ENCODE peak calls at places on chromosomes 1 and 21, in ten cellular contexts. T is Peyer's patch; V is fibroblast of pulmonary artery; A is astrocyte of the spinal cord; D is HFF-Myc; C is GM23338; S is neural progenitor cell; E is right cardiac atrium; L is cardiac fibroblast; F is CD8-positive, alpha-beta T cell. I is an unnamed sample.

GRCh38 chr1:30412241-30413110 is 310.9 kb downstream of the MATN1 start:
- DNase-seq in C (no peak), V (no peak), F (peak), A (no peak), T (peak), E (no peak), D (no peak), L (no peak), S (no peak), I (no peak)

GRCh38 chr1:28062806-28063205 is 25.6 kb downstream of the EYA3 start:
- DNase-seq in V (peak), T (peak), S (no peak), E (peak), L (peak), A (peak), D (no peak), F (no peak), C (no peak), I (peak)

GRCh38 chr21:42411891-42412635 is 8.4 kb downstream of the UBASH3A start:
- DNase-seq in L (no peak), D (no peak), V (peak), C (no peak), T (peak), A (peak), F (no peak), S (no peak), E (no peak), I (no peak)

GRCh38 chr1:161069731-161070270 is at the start of gene ARHGAP30:
- DNase-seq in L (no peak), D (no peak), F (peak), S (no peak), T (peak), A (no peak), V (no peak), E (peak), C (peak), I (peak)

GRCh38 chr1:117313555-117313954 is 53.7 kb upstream of the MAN1A2 start:
- DNase-seq in F (no peak), D (no peak), C (no peak), E (no peak), T (no peak), S (no peak), V (no peak), A (no peak), L (no peak), I (no peak)

GRCh38 chr21:44971672-44971995 is 31.8 kb downstream of the SLX9 start:
- DNase-seq in V (no peak), E (peak), L (no peak), S (no peak), A (no peak), D (no peak), C (no peak), T (no peak), F (no peak), I (no peak)

GRCh38 chr1:36384542-36385409 is 948 bp downstream of the STK40 start:
- DNase-seq in F (peak), V (peak), T (peak), E (peak), S (peak), C (peak), D (no peak), A (peak), L (peak), I (peak)

GRCh38 chr1:183366116-183366515 is 52.1 kb downstream of the NMNAT2 start:
- DNase-seq in E (no peak), S (no peak), V (no peak), D (no peak), L (no peak), A (no peak), F (no peak), C (no peak), T (no peak), I (no peak)

GRCh38 chr1:106459418-106459817 is 597.1 kb upstream of the PRMT6 start:
- DNase-seq in A (no peak), C (no peak), D (no peak), E (no peak), F (no peak), L (no peak), V (no peak), T (no peak), S (no peak), I (no peak)

GRCh38 chr21:38337793-38338192 is 81.0 kb downstream of the KCNJ15 start:
- DNase-seq in C (no peak), A (no peak), E (no peak), D (no peak), T (no peak), F (no peak), V (no peak), L (no peak), S (no peak), I (no peak)

GRCh38 chr1:88742546-88742945 is 58.5 kb downstream of the PKN2 start:
- DNase-seq in S (no peak), L (peak), T (no peak), V (peak), C (no peak), A (no peak), F (no peak), E (no peak), D (no peak), I (no peak)

GRCh38 chr1:88740784-88741183 is 56.7 kb downstream of the PKN2 start:
- DNase-seq in D (no peak), T (no peak), S (no peak), L (peak), C (no peak), F (no peak), V (peak), E (no peak), A (no peak), I (no peak)

GRCh38 chr1:88746916-88747315 is 62.8 kb downstream of the PKN2 start:
- DNase-seq in F (no peak), S (no peak), C (peak), D (no peak), E (no peak), T (no peak), V (no peak), A (no peak), L (no peak), I (peak)

GRCh38 chr1:88741413-88741812 is 57.3 kb downstream of the PKN2 start:
- DNase-seq in E (no peak), A (peak), V (peak), L (peak), F (no peak), S (no peak), D (no peak), T (no peak), C (no peak), I (no peak)

DNA sequence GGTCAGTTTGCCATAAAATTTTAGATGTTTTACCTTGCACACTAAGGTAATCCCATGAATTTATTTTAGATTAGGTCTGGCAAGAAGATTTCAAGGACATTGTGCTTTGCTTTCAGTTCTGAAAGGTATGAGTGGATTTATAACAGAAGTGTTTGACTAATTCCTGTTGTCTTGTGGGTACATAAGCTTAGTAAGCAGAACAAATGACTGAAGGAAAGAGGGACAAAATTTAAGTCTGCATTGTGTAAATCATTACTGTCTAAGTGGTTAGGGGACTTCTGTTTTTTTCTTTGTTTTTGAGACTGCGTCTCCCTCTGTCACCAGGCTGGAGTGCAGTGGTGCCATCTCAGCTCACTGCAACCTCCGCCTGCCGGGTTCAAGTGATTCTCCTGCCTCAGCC is 60.1 kb downstream of the PKN2 start:
- DNase-seq in C (no peak), A (no peak), T (no peak), V (no peak), E (no peak), S (no peak), L (no peak), D (no peak), F (no peak), I (no peak)
- H3K4me3 ChIP-seq in C (no peak), A (no peak), T (no peak), V (no peak), E (no peak), S (no peak), L (no peak), D (no peak), F (no peak), I (no peak)

GRCh38 chr1:187787696-187788095 is 958.9 kb downstream of the PLA2G4A start:
- DNase-seq in E (no peak), V (no peak), T (no peak), F (no peak), A (no peak), C (no peak), S (peak), L (no peak), D (no peak), I (no peak)
- H3K4me3 ChIP-seq in E (no peak), V (no peak), T (no peak), F (no peak), A (no peak), C (no peak), S (no peak), L (no peak), D (no peak), I (no peak)

GRCh38 chr1:72227667-72228066 is 54.7 kb downstream of the NEGR1 start:
- DNase-seq in C (no peak), E (no peak), L (no peak), T (no peak), S (no peak), F (no peak), D (no peak), A (no peak), V (no peak), I (no peak)
- H3K4me3 ChIP-seq in C (no peak), E (no peak), L (no peak), T (no peak), S (no peak), F (no peak), D (no peak), A (no peak), V (no peak), I (no peak)

DNA sequence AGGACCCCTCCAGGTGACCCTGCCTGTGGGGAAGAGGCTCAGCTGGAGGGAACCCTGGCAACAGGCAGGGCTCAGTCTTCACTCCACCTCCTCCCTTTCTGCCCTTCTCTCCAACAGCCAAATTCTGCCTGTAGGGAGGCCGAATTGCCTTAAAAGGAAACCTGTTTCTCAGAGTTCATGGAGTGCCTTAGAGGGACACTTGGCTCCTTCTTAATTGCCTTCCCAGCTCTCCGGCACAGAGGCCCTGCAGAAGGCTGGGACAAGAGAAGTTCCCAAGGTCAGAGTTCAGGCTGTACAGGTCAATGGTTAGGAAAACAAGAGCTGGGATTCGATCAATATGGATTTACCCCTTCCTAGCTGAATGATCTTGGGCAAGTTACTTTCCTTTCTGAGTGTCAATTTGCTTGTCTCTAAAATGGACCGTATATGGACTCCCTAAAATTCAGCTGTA is 6.2 kb downstream of the CSRP1 start:
- DNase-seq in E (peak), L (peak), D (no peak), F (no peak), S (peak), A (no peak), V (peak), C (peak), T (no peak), I (no peak)
- H3K4me3 ChIP-seq in E (no peak), L (no peak), D (no peak), F (no peak), S (no peak), A (no peak), V (no peak), C (no peak), T (no peak), I (no peak)

GRCh38 chr1:200029624-200030074 is 2.1 kb downstream of the NR5A2 start:
- DNase-seq in F (no peak), V (no peak), T (peak), S (no peak), C (peak), D (no peak), E (no peak), L (no peak), A (no peak), I (no peak)
- H3K4me3 ChIP-seq in F (no peak), V (peak), T (peak), S (peak), C (peak), D (no peak), E (peak), L (peak), A (peak), I (no peak)

GRCh38 chr1:74812180-74812541 is 79.2 kb downstream of the TYW3 start:
- DNase-seq in A (no peak), S (no peak), V (no peak), D (no peak), E (no peak), F (no peak), C (no peak), L (no peak), T (no peak), I (no peak)
- H3K4me3 ChIP-seq in A (no peak), S (no peak), V (no peak), D (no peak), E (no peak), F (no peak), C (no peak), L (no peak), T (no peak), I (no peak)

I was measured in NB4.